ENCODE peak calls at places on chromosomes 5 and 9, in eight cellular contexts. S is astrocyte of the spinal cord; X is spleen; D is aorta; A is GM23248; V is naive thymus-derived CD4-positive, alpha-beta T cell; F is tibial nerve; R is heart right ventricle. K is an unnamed sample.

GRCh38 chr5:132768485-132768868 is 8.6 kb downstream of the SEPTIN8 start:
- DNase-seq in R (no peak), V (no peak), F (no peak), A (no peak), X (peak; percentile 28), S (no peak), D (no peak), K (no peak)

GRCh38 chr9:76115396-76115795 is 224.9 kb downstream of the PCSK5 start:
- DNase-seq in S (no peak), F (no peak), R (no peak), A (no peak), V (no peak), X (no peak), D (no peak), K (no peak)

GRCh38 chr5:82735160-82735789 is 341.9 kb downstream of the TMEM167A start:
- DNase-seq in X (no peak), A (no peak), S (peak; percentile 62), R (no peak), D (no peak), V (no peak), F (no peak), K (no peak)

GRCh38 chr9:109448223-109448622 is 49.9 kb downstream of the PTPN3 start:
- DNase-seq in S (peak; percentile 66), A (peak; percentile 73), V (no peak), X (no peak), R (no peak), D (no peak), F (no peak), K (no peak)

GRCh38 chr5:10502578-10502977 is 60.9 kb downstream of the ROPN1L start:
- DNase-seq in D (peak; percentile 54), A (no peak), F (no peak), S (no peak), R (no peak), V (no peak), X (peak; percentile 74), K (no peak)

GRCh38 chr9:134066923-134067851 is 639 bp downstream of the BRD3 start:
- DNase-seq in F (no peak), D (no peak), X (peak; percentile 89), A (peak; percentile 60), V (peak; percentile 37), S (no peak), R (no peak), K (peak; percentile 27)

GRCh38 chr5:27830551-27830950 is 792.2 kb upstream of the CDH9 start:
- DNase-seq in F (no peak), A (peak; percentile 0), V (no peak), R (no peak), D (no peak), S (peak; percentile 47), X (no peak), K (no peak)

GRCh38 chr5:32210151-32210550 is 36.0 kb upstream of the GOLPH3 start:
- DNase-seq in X (peak; percentile 30), A (no peak), R (no peak), D (no peak), V (no peak), F (no peak), S (no peak), K (no peak)

GRCh38 chr9:98929866-98930265 is 13.8 kb upstream of the COL15A1 start:
- DNase-seq in A (no peak), R (no peak), V (no peak), F (no peak), S (peak; percentile 76), X (no peak), D (no peak), K (no peak)

GRCh38 chr9:93010696-93011095 is 47.8 kb upstream of the SUSD3 start:
- DNase-seq in X (no peak), F (no peak), V (no peak), D (peak; percentile 42), S (no peak), A (no peak), R (no peak), K (no peak)

GRCh38 chr9:121268598-121269029 is 652 bp downstream of the GSN start:
- DNase-seq in A (peak; percentile 58), F (no peak), X (no peak), S (no peak), V (no peak), D (no peak), R (no peak), K (no peak)

GRCh38 chr5:14818931-14819790 is 52.4 kb downstream of the ANKH start:
- DNase-seq in S (peak; percentile 46), F (no peak), D (no peak), X (no peak), R (no peak), A (peak; percentile 37), V (no peak), K (peak; percentile 87)

GRCh38 chr9:136399176-136400037 is 563 bp downstream of the SNAPC4 start:
- DNase-seq in X (peak; percentile 87), F (no peak), R (no peak), V (no peak), D (no peak), A (peak; percentile 65), S (no peak), K (peak; percentile 29)

GRCh38 chr5:150734579-150735384 is 24.0 kb downstream of the DCTN4 start:
- DNase-seq in A (no peak), F (no peak), D (no peak), S (no peak), V (no peak), R (peak; percentile 47), X (peak; percentile 90), K (no peak)

DNA sequence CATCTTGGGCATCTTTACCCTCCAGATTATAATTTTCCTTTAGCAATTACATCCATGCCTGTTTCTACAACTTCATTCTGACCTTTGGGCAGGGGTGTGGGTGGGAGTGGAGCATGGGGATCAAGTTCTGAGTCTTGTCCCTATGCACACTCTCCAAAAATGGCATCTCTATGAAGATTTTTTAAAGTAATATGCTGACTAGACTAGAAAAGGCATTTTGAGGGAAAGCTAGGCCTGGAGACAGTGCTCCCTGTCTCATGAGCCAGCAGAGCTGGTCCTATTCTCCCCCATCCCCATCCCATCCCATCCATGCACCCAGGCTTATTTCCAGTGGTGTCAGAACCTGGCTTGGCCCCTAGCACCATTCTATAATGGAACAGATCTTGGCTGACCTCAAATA is 398.0 kb upstream of the SLC24A2 start:
- DNase-seq in D (no peak), A (no peak), S (no peak), R (no peak), F (no peak), V (no peak), X (no peak), K (no peak)
- H3K4me3 ChIP-seq in D (no peak overlapping the region), A (no peak overlapping the region), S (no peak overlapping the region), R (no peak overlapping the region), F (no peak overlapping the region), V (no peak overlapping the region), X (no peak overlapping the region), K (no peak overlapping the region)

DNA sequence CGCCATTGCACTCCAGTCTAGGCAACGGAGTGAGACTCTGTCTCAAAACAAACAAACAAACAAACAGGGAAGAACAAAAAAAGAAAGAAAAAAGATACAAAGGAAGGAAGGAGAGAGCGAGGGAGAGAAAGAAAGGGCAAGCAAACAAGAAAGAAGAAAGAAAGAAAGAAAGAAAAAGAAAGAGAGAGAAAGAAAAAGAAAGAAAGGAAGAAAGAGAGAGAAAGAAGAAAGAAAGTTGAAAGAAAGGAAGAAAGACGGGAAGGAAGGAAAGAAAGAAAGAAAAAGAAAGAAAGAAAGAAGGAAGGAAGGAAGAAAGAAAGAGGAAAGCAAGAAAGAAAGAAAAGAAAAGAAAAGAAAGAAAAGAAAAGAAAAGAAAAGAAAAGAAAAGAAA is 13.1 kb upstream of the ALDOB start:
- DNase-seq in X (no peak), A (no peak), V (no peak), F (no peak), D (no peak), R (no peak), S (no peak), K (no peak)
- H3K4me3 ChIP-seq in X (no peak overlapping the region), A (peak overlapping the region; percentile 78), V (no peak overlapping the region), F (no peak overlapping the region), D (no peak overlapping the region), R (no peak overlapping the region), S (no peak overlapping the region), K (peak overlapping the region; percentile 65)

GRCh38 chr5:174590820-174591219 is 133.6 kb upstream of the MSX2 start:
- DNase-seq in X (no peak), S (no peak), F (no peak), R (no peak), D (no peak), V (no peak), A (no peak), K (no peak)
- H3K4me3 ChIP-seq in X (no peak overlapping the region), S (no peak overlapping the region), F (no peak overlapping the region), R (no peak overlapping the region), D (no peak overlapping the region), V (no peak overlapping the region), A (no peak overlapping the region), K (no peak overlapping the region)

GRCh38 chr9:96025995-96026572 is 150.6 kb downstream of the ERCC6L2 start:
- DNase-seq in D (no peak), A (no peak), S (no peak), F (no peak), X (no peak), V (no peak), R (no peak), K (no peak)

GRCh38 chr9:96020822-96021615 is 145.5 kb downstream of the ERCC6L2 start:
- DNase-seq in X (peak; percentile 86), D (peak; percentile 84), S (peak; percentile 14), F (no peak), R (peak; percentile 39), V (peak; percentile 40), A (peak; percentile 55), K (peak; percentile 24)

GRCh38 chr9:96020300-96020821 is 144.9 kb downstream of the ERCC6L2 start:
- DNase-seq in X (no peak), D (no peak), R (no peak), V (no peak), A (no peak), S (no peak), F (no peak), K (no peak)

GRCh38 chr9:96021616-96022444 is 146.3 kb downstream of the ERCC6L2 start:
- DNase-seq in S (no peak), D (no peak), F (no peak), A (no peak), X (no peak), R (no peak), V (no peak), K (no peak)

GRCh38 chr9:96022445-96023031 is 147.0 kb downstream of the ERCC6L2 start:
- DNase-seq in A (no peak), X (peak; percentile 82), R (peak; percentile 34), F (no peak), S (no peak), D (no peak), V (no peak), K (no peak)
- H3K4me3 ChIP-seq in A (no peak overlapping the region), X (peak overlapping the region; percentile 48), R (no peak overlapping the region), F (peak overlapping the region; percentile 60), S (no peak overlapping the region), D (no peak overlapping the region), V (peak overlapping the region; percentile 41), K (no peak overlapping the region)

GRCh38 chr5:111514087-111514486 is 1.8 kb upstream of the STARD4 start:
- DNase-seq in A (no peak), D (no peak), X (no peak), R (no peak), V (no peak), F (no peak), S (no peak), K (no peak)
- H3K4me3 ChIP-seq in A (no peak overlapping the region), D (no peak overlapping the region), X (no peak overlapping the region), R (no peak overlapping the region), V (no peak overlapping the region), F (no peak overlapping the region), S (no peak overlapping the region), K (no peak overlapping the region)

GRCh38 chr5:159987031-159987674 is 21.8 kb upstream of the TTC1 start:
- DNase-seq in R (peak; percentile 66), X (peak; percentile 95), A (peak; percentile 82), S (peak; percentile 72), V (peak; percentile 71), D (peak; percentile 92), F (peak; percentile 21), K (peak; percentile 77)
- H3K4me3 ChIP-seq in R (peak overlapping the region; percentile 32), X (peak overlapping the region; percentile 22), A (peak overlapping the region; percentile 70), S (peak overlapping the region; percentile 39), V (peak overlapping the region; percentile 58), D (peak overlapping the region; percentile 8), F (peak overlapping the region; percentile 36), K (peak overlapping the region; percentile 38)